ENCODE peak calls at places on chromosomes 4 and X, in six cellular contexts. One of them, this sample, is unnamed.

GRCh38 chrX:48022740-48023139 is 16.0 kb downstream of the SPACA5 start:
- DNase-seq in NAMALWA: no peak
- DNase-seq in A172: no peak
- DNase-seq in H9: no peak
- DNase-seq in sciatic nerve: no peak
- DNase-seq in choroid plexus epithelial cell: no peak
- DNase-seq in this sample: no peak

GRCh38 chr4:75724867-75725724 is 719 bp downstream of the USO1 start:
- DNase-seq in sciatic nerve: peak
- DNase-seq in NAMALWA: peak
- DNase-seq in A172: peak
- DNase-seq in H9: peak
- DNase-seq in choroid plexus epithelial cell: peak
- DNase-seq in this sample: peak

GRCh38 chr4:71980976-71981375 is 50.8 kb upstream of the NPFFR2 start:
- DNase-seq in choroid plexus epithelial cell: no peak
- DNase-seq in sciatic nerve: no peak
- DNase-seq in NAMALWA: no peak
- DNase-seq in H9: no peak
- DNase-seq in A172: no peak
- DNase-seq in this sample: no peak

GRCh38 chr4:189974056-189974455 is 33.4 kb downstream of the FRG1 start:
- DNase-seq in A172: peak
- DNase-seq in sciatic nerve: no peak
- DNase-seq in H9: no peak
- DNase-seq in choroid plexus epithelial cell: peak
- DNase-seq in NAMALWA: peak
- DNase-seq in this sample: no peak

GRCh38 chr4:108607426-108607825 is 12.9 kb upstream of the RPL34 start:
- DNase-seq in sciatic nerve: no peak
- DNase-seq in A172: no peak
- DNase-seq in H9: no peak
- DNase-seq in NAMALWA: no peak
- DNase-seq in choroid plexus epithelial cell: no peak
- DNase-seq in this sample: no peak

GRCh38 chr4:3124070-3124767 is 49.7 kb downstream of the HTT start:
- DNase-seq in sciatic nerve: no peak
- DNase-seq in H9: no peak
- DNase-seq in choroid plexus epithelial cell: no peak
- DNase-seq in NAMALWA: no peak
- DNase-seq in A172: no peak
- DNase-seq in this sample: no peak

GRCh38 chr4:48998440-48998839 is 12.4 kb downstream of the CWH43 start:
- DNase-seq in A172: no peak
- DNase-seq in H9: no peak
- DNase-seq in NAMALWA: no peak
- DNase-seq in sciatic nerve: no peak
- DNase-seq in choroid plexus epithelial cell: no peak
- DNase-seq in this sample: no peak

GRCh38 chr4:23455482-23455881 is 434.4 kb downstream of the PPARGC1A start:
- DNase-seq in NAMALWA: no peak
- DNase-seq in A172: peak
- DNase-seq in choroid plexus epithelial cell: no peak
- DNase-seq in sciatic nerve: no peak
- DNase-seq in H9: peak
- DNase-seq in this sample: no peak

GRCh38 chr4:142091085-142091513 is 454.7 kb downstream of the IL15 start:
- DNase-seq in choroid plexus epithelial cell: peak
- DNase-seq in NAMALWA: no peak
- DNase-seq in sciatic nerve: no peak
- DNase-seq in A172: peak
- DNase-seq in H9: no peak
- DNase-seq in this sample: peak

GRCh38 chrX:3177851-3178250 is 136.6 kb downstream of the ARSF start:
- DNase-seq in H9: no peak
- DNase-seq in A172: no peak
- DNase-seq in NAMALWA: no peak
- DNase-seq in choroid plexus epithelial cell: peak
- DNase-seq in sciatic nerve: no peak
- DNase-seq in this sample: no peak

GRCh38 chr4:26701786-26702227 is 117.9 kb downstream of the TBC1D19 start:
- DNase-seq in A172: no peak
- DNase-seq in NAMALWA: no peak
- DNase-seq in H9: no peak
- DNase-seq in choroid plexus epithelial cell: no peak
- DNase-seq in sciatic nerve: no peak
- DNase-seq in this sample: no peak

GRCh38 chr4:22510750-22511149 is 5.1 kb downstream of the ADGRA3 start:
- DNase-seq in H9: no peak
- DNase-seq in NAMALWA: no peak
- DNase-seq in A172: no peak
- DNase-seq in choroid plexus epithelial cell: no peak
- DNase-seq in sciatic nerve: no peak
- DNase-seq in this sample: no peak

GRCh38 chr4:69833251-69833650 is 26.7 kb downstream of the SULT1E1 start:
- DNase-seq in sciatic nerve: no peak
- DNase-seq in H9: no peak
- DNase-seq in NAMALWA: no peak
- DNase-seq in A172: no peak
- DNase-seq in choroid plexus epithelial cell: no peak
- DNase-seq in this sample: no peak

GRCh38 chrX:140709421-140709846 is at the start of gene LINC00632:
- DNase-seq in choroid plexus epithelial cell: no peak
- DNase-seq in NAMALWA: no peak
- DNase-seq in A172: no peak
- DNase-seq in sciatic nerve: no peak
- DNase-seq in H9: no peak
- DNase-seq in this sample: no peak

GRCh38 chr4:58658701-58659100 is 1548.5 kb upstream of the IGFBP7 start:
- DNase-seq in sciatic nerve: no peak
- DNase-seq in NAMALWA: no peak
- DNase-seq in H9: no peak
- DNase-seq in choroid plexus epithelial cell: no peak
- DNase-seq in A172: no peak
- DNase-seq in this sample: no peak

GRCh38 chr4:7581477-7581876 is 146.7 kb upstream of the PSAPL1 start:
- DNase-seq in NAMALWA: peak
- DNase-seq in A172: peak
- DNase-seq in sciatic nerve: no peak
- DNase-seq in H9: peak
- DNase-seq in choroid plexus epithelial cell: peak
- DNase-seq in this sample: peak

GRCh38 chr4:76758290-76758882 is 139.6 kb downstream of the SOWAHB start:
- DNase-seq in choroid plexus epithelial cell: peak
- DNase-seq in NAMALWA: peak
- DNase-seq in A172: peak
- DNase-seq in H9: no peak
- DNase-seq in sciatic nerve: no peak
- DNase-seq in this sample: peak

GRCh38 chr4:7354937-7355336 is 79.8 kb downstream of the PSAPL1 start:
- DNase-seq in sciatic nerve: no peak
- DNase-seq in A172: no peak
- DNase-seq in H9: no peak
- DNase-seq in NAMALWA: no peak
- DNase-seq in choroid plexus epithelial cell: no peak
- DNase-seq in this sample: no peak

GRCh38 chr4:122917731-122918130 is 4.7 kb downstream of the NUDT6 start:
- DNase-seq in sciatic nerve: no peak
- DNase-seq in A172: no peak
- DNase-seq in choroid plexus epithelial cell: peak
- DNase-seq in H9: no peak
- DNase-seq in NAMALWA: no peak
- DNase-seq in this sample: no peak

GRCh38 chr4:179536694-179537093 is 2094.5 kb upstream of the AGA start:
- DNase-seq in NAMALWA: no peak
- DNase-seq in sciatic nerve: no peak
- DNase-seq in choroid plexus epithelial cell: no peak
- DNase-seq in A172: no peak
- DNase-seq in H9: peak
- DNase-seq in this sample: no peak

GRCh38 chr4:77669911-77670590 is 64.4 kb downstream of the CXCL13 start:
- DNase-seq in choroid plexus epithelial cell: peak
- DNase-seq in NAMALWA: no peak
- DNase-seq in sciatic nerve: no peak
- DNase-seq in H9: no peak
- DNase-seq in A172: no peak
- DNase-seq in this sample: no peak

GRCh38 chrX:46929439-46930018 is 17.3 kb downstream of the JADE3 start:
- DNase-seq in choroid plexus epithelial cell: peak
- DNase-seq in A172: no peak
- DNase-seq in sciatic nerve: no peak
- DNase-seq in NAMALWA: no peak
- DNase-seq in H9: no peak
- DNase-seq in this sample: no peak

GRCh38 chr4:151887816-151888180 is 127.0 kb upstream of the GATB start:
- DNase-seq in NAMALWA: no peak
- DNase-seq in choroid plexus epithelial cell: no peak
- DNase-seq in A172: no peak
- DNase-seq in H9: no peak
- DNase-seq in sciatic nerve: no peak
- DNase-seq in this sample: no peak

GRCh38 chr4:16140520-16141249 is 56.9 kb upstream of the PROM1 start:
- DNase-seq in H9: no peak
- DNase-seq in NAMALWA: no peak
- DNase-seq in choroid plexus epithelial cell: peak
- DNase-seq in sciatic nerve: no peak
- DNase-seq in A172: peak
- DNase-seq in this sample: no peak

GRCh38 chr4:172666711-172667368 is 501.8 kb upstream of the GALNT7 start:
- DNase-seq in sciatic nerve: no peak
- DNase-seq in choroid plexus epithelial cell: peak
- DNase-seq in NAMALWA: peak
- DNase-seq in A172: no peak
- DNase-seq in H9: peak
- DNase-seq in this sample: no peak

GRCh38 chr4:3388461-3389185 is 53.1 kb upstream of the HGFAC start:
- DNase-seq in sciatic nerve: no peak
- DNase-seq in NAMALWA: peak
- DNase-seq in A172: peak
- DNase-seq in choroid plexus epithelial cell: peak
- DNase-seq in H9: no peak
- DNase-seq in this sample: no peak

GRCh38 chr4:45621926-45622325 is 501.9 kb downstream of the GABRG1 start:
- DNase-seq in NAMALWA: no peak
- DNase-seq in H9: no peak
- DNase-seq in A172: peak
- DNase-seq in choroid plexus epithelial cell: peak
- DNase-seq in sciatic nerve: no peak
- DNase-seq in this sample: no peak

GRCh38 chrX:153875391-153876111 is 10.4 kb downstream of the L1CAM start:
- DNase-seq in choroid plexus epithelial cell: peak
- DNase-seq in H9: peak
- DNase-seq in sciatic nerve: peak
- DNase-seq in NAMALWA: peak
- DNase-seq in A172: no peak
- DNase-seq in this sample: peak

GRCh38 chr4:107825072-107825789 is 499 bp downstream of the SGMS2 start:
- DNase-seq in sciatic nerve: no peak
- DNase-seq in A172: peak
- DNase-seq in H9: peak
- DNase-seq in NAMALWA: no peak
- DNase-seq in choroid plexus epithelial cell: peak
- DNase-seq in this sample: no peak

GRCh38 chr4:125368161-125368560 is 53.4 kb downstream of the FAT4 start:
- DNase-seq in sciatic nerve: no peak
- DNase-seq in A172: no peak
- DNase-seq in choroid plexus epithelial cell: peak
- DNase-seq in H9: no peak
- DNase-seq in NAMALWA: no peak
- DNase-seq in this sample: no peak

GRCh38 chr4:176030391-176030790 is 35.2 kb upstream of the WDR17 start:
- DNase-seq in choroid plexus epithelial cell: no peak
- DNase-seq in NAMALWA: no peak
- DNase-seq in H9: no peak
- DNase-seq in sciatic nerve: no peak
- DNase-seq in A172: no peak
- DNase-seq in this sample: no peak

GRCh38 chr4:55066018-55066417 is 59.4 kb downstream of the KDR start:
- DNase-seq in choroid plexus epithelial cell: no peak
- DNase-seq in sciatic nerve: no peak
- DNase-seq in A172: no peak
- DNase-seq in NAMALWA: no peak
- DNase-seq in H9: no peak
- DNase-seq in this sample: no peak

GRCh38 chrX:40922307-40922706 is 162.9 kb upstream of the USP9X start:
- DNase-seq in NAMALWA: peak
- DNase-seq in A172: peak
- DNase-seq in H9: peak
- DNase-seq in sciatic nerve: no peak
- DNase-seq in choroid plexus epithelial cell: peak
- DNase-seq in this sample: no peak

GRCh38 chr4:168408620-168409019 is 71.7 kb downstream of the DDX60L start:
- DNase-seq in NAMALWA: no peak
- DNase-seq in choroid plexus epithelial cell: peak
- DNase-seq in H9: no peak
- DNase-seq in A172: peak
- DNase-seq in sciatic nerve: peak
- DNase-seq in this sample: peak

GRCh38 chr4:78684196-78685079 is 91.7 kb upstream of the BMP2K start:
- DNase-seq in choroid plexus epithelial cell: peak
- DNase-seq in sciatic nerve: no peak
- DNase-seq in NAMALWA: no peak
- DNase-seq in A172: no peak
- DNase-seq in H9: no peak
- DNase-seq in this sample: no peak

GRCh38 chrX:129461801-129462456 is 61.4 kb downstream of the SMARCA1 start:
- DNase-seq in H9: no peak
- DNase-seq in A172: no peak
- DNase-seq in NAMALWA: no peak
- DNase-seq in choroid plexus epithelial cell: no peak
- DNase-seq in sciatic nerve: no peak
- DNase-seq in this sample: no peak

GRCh38 chrX:6852869-6853268 is 294.6 kb upstream of the STS start:
- DNase-seq in H9: no peak
- DNase-seq in sciatic nerve: no peak
- DNase-seq in NAMALWA: peak
- DNase-seq in choroid plexus epithelial cell: no peak
- DNase-seq in A172: no peak
- DNase-seq in this sample: no peak